ENCODE peak calls at places on chromosome 17, in four cellular contexts. One of them, this sample, is unnamed. For H3K36me3, the result is how much of the 10 kb centered on the place peaks cover.

GRCh38 chr17:60560860-60561257 is 34.8 kb upstream of the APPBP2 start:
- DNase-seq in lung: no peak
- DNase-seq in naive thymus-derived CD4-positive, alpha-beta T cell: no peak
- DNase-seq in pancreas: no peak
- DNase-seq in this sample: no peak

GRCh38 chr17:57946798-57947358 is 8.3 kb downstream of the CUEDC1 start:
- DNase-seq in naive thymus-derived CD4-positive, alpha-beta T cell: peak
- DNase-seq in pancreas: no peak
- DNase-seq in lung: peak
- DNase-seq in this sample: no peak

GRCh38 chr17:17628388-17629008 is 37.0 kb upstream of the PEMT start:
- DNase-seq in naive thymus-derived CD4-positive, alpha-beta T cell: peak
- DNase-seq in lung: no peak
- DNase-seq in pancreas: no peak
- DNase-seq in this sample: peak

GRCh38 chr17:40915721-40916256 is 21.7 kb downstream of the KRT23 start:
- DNase-seq in naive thymus-derived CD4-positive, alpha-beta T cell: no peak
- DNase-seq in lung: no peak
- DNase-seq in pancreas: no peak
- DNase-seq in this sample: no peak

GRCh38 chr17:19387921-19388521 is 1.0 kb upstream of the MFAP4 start:
- DNase-seq in lung: no peak
- DNase-seq in pancreas: no peak
- DNase-seq in naive thymus-derived CD4-positive, alpha-beta T cell: no peak
- DNase-seq in this sample: no peak

GRCh38 chr17:14873540-14873939 is 391.6 kb downstream of the PMP22 start:
- DNase-seq in pancreas: no peak
- DNase-seq in lung: no peak
- DNase-seq in naive thymus-derived CD4-positive, alpha-beta T cell: no peak
- DNase-seq in this sample: no peak

GRCh38 chr17:76872221-76872873 is 4.1 kb downstream of the MGAT5B start:
- DNase-seq in pancreas: no peak
- DNase-seq in naive thymus-derived CD4-positive, alpha-beta T cell: no peak
- DNase-seq in lung: no peak
- DNase-seq in this sample: no peak

GRCh38 chr17:71679832-71680231 is 441.0 kb upstream of the SOX9 start:
- DNase-seq in pancreas: no peak
- DNase-seq in lung: no peak
- DNase-seq in naive thymus-derived CD4-positive, alpha-beta T cell: no peak
- DNase-seq in this sample: no peak

GRCh38 chr17:65759532-65759931 is 198.1 kb upstream of the AXIN2 start:
- DNase-seq in lung: no peak
- DNase-seq in naive thymus-derived CD4-positive, alpha-beta T cell: no peak
- DNase-seq in pancreas: no peak
- DNase-seq in this sample: no peak

GRCh38 chr17:38449364-38449763 is 21.1 kb downstream of the ARHGAP23 start:
- DNase-seq in lung: no peak
- DNase-seq in pancreas: no peak
- DNase-seq in naive thymus-derived CD4-positive, alpha-beta T cell: no peak
- DNase-seq in this sample: no peak

GRCh38 chr17:18362509-18363020 is 785 bp downstream of the SHMT1 start:
- DNase-seq in lung: peak
- DNase-seq in pancreas: no peak
- DNase-seq in naive thymus-derived CD4-positive, alpha-beta T cell: no peak
- DNase-seq in this sample: no peak

GRCh38 chr17:59764292-59764741 is 56.9 kb downstream of the VMP1 start:
- DNase-seq in pancreas: no peak
- DNase-seq in lung: no peak
- DNase-seq in naive thymus-derived CD4-positive, alpha-beta T cell: no peak
- DNase-seq in this sample: no peak

GRCh38 chr17:27861979-27862378 is 31.2 kb downstream of the LYRM9 start:
- DNase-seq in pancreas: no peak
- DNase-seq in naive thymus-derived CD4-positive, alpha-beta T cell: no peak
- DNase-seq in lung: no peak
- DNase-seq in this sample: no peak

GRCh38 chr17:2347805-2348685 is 10.7 kb downstream of the SGSM2 start:
- DNase-seq in pancreas: no peak
- DNase-seq in lung: no peak
- DNase-seq in naive thymus-derived CD4-positive, alpha-beta T cell: no peak
- DNase-seq in this sample: no peak

GRCh38 chr17:5557485-5557884 is 26.8 kb downstream of the NLRP1 start:
- DNase-seq in lung: no peak
- DNase-seq in pancreas: no peak
- DNase-seq in naive thymus-derived CD4-positive, alpha-beta T cell: no peak
- DNase-seq in this sample: no peak

GRCh38 chr17:5557990-5558389 is 26.3 kb downstream of the NLRP1 start:
- DNase-seq in pancreas: no peak
- DNase-seq in naive thymus-derived CD4-positive, alpha-beta T cell: no peak
- DNase-seq in lung: no peak
- DNase-seq in this sample: no peak

GRCh38 chr17:5560361-5560988 is 23.8 kb downstream of the NLRP1 start:
- DNase-seq in pancreas: no peak
- DNase-seq in naive thymus-derived CD4-positive, alpha-beta T cell: no peak
- DNase-seq in lung: no peak
- DNase-seq in this sample: no peak

GRCh38 chr17:5561736-5562135 is 22.6 kb downstream of the NLRP1 start:
- DNase-seq in lung: no peak
- DNase-seq in pancreas: no peak
- DNase-seq in naive thymus-derived CD4-positive, alpha-beta T cell: no peak
- DNase-seq in this sample: no peak

GRCh38 chr17:5558815-5559785 is 25.2 kb downstream of the NLRP1 start:
- DNase-seq in naive thymus-derived CD4-positive, alpha-beta T cell: no peak
- DNase-seq in pancreas: no peak
- DNase-seq in lung: no peak
- DNase-seq in this sample: no peak
- H3K36me3 ChIP-seq in naive thymus-derived CD4-positive, alpha-beta T cell: under half
- H3K36me3 ChIP-seq in pancreas: under half
- H3K36me3 ChIP-seq in lung: under half
- H3K36me3 ChIP-seq in this sample: under half

GRCh38 chr17:45949755-45950320 is 49.2 kb upstream of the STH start:
- DNase-seq in naive thymus-derived CD4-positive, alpha-beta T cell: no peak
- DNase-seq in pancreas: no peak
- DNase-seq in lung: no peak
- DNase-seq in this sample: no peak

GRCh38 chr17:45948881-45949624 is 50.0 kb upstream of the STH start:
- DNase-seq in pancreas: peak
- DNase-seq in naive thymus-derived CD4-positive, alpha-beta T cell: peak
- DNase-seq in lung: peak
- DNase-seq in this sample: peak

GRCh38 chr17:45951403-45951802 is 47.6 kb upstream of the STH start:
- DNase-seq in pancreas: no peak
- DNase-seq in lung: no peak
- DNase-seq in naive thymus-derived CD4-positive, alpha-beta T cell: no peak
- DNase-seq in this sample: no peak

GRCh38 chr17:45951941-45952340 is 47.1 kb upstream of the STH start:
- DNase-seq in pancreas: no peak
- DNase-seq in lung: no peak
- DNase-seq in naive thymus-derived CD4-positive, alpha-beta T cell: no peak
- DNase-seq in this sample: no peak

DNA sequence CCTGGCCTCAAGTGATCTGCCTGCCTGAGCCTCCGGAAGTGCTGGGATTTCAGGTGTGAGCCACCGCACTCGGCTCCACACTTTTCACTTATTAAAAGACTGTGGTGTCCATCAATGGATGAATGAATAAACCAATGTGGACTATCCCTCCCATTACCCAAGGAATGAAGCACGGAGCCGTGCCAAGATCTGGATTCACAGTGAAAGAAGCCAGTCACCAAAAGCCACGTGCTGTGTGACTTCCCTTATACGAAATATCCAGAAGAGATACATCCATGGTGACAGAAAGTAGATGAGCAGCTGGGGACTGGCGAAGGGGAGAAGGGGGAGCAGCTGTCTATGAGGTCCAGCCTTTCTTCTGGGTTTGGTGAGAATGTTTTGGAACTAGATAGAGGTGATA is 48.2 kb upstream of the STH start:
- DNase-seq in naive thymus-derived CD4-positive, alpha-beta T cell: no peak
- DNase-seq in pancreas: no peak
- DNase-seq in lung: no peak
- DNase-seq in this sample: no peak
- H3K36me3 ChIP-seq in naive thymus-derived CD4-positive, alpha-beta T cell: under half
- H3K36me3 ChIP-seq in pancreas: under half
- H3K36me3 ChIP-seq in lung: under half
- H3K36me3 ChIP-seq in this sample: under half

GRCh38 chr17:79783891-79784290 is 5.9 kb downstream of the CBX2 start:
- DNase-seq in naive thymus-derived CD4-positive, alpha-beta T cell: no peak
- DNase-seq in lung: no peak
- DNase-seq in pancreas: peak
- DNase-seq in this sample: no peak
- H3K36me3 ChIP-seq in naive thymus-derived CD4-positive, alpha-beta T cell: under half
- H3K36me3 ChIP-seq in lung: under half
- H3K36me3 ChIP-seq in pancreas: under half
- H3K36me3 ChIP-seq in this sample: under half

GRCh38 chr17:49741009-49741691 is 22.8 kb downstream of the FAM117A start:
- DNase-seq in lung: no peak
- DNase-seq in pancreas: no peak
- DNase-seq in naive thymus-derived CD4-positive, alpha-beta T cell: no peak
- DNase-seq in this sample: no peak
- H3K36me3 ChIP-seq in lung: under half
- H3K36me3 ChIP-seq in pancreas: under half
- H3K36me3 ChIP-seq in naive thymus-derived CD4-positive, alpha-beta T cell: under half
- H3K36me3 ChIP-seq in this sample: under half

GRCh38 chr17:36494674-36495073 is 8.2 kb downstream of the ZNHIT3 start:
- DNase-seq in lung: no peak
- DNase-seq in naive thymus-derived CD4-positive, alpha-beta T cell: no peak
- DNase-seq in pancreas: no peak
- DNase-seq in this sample: no peak
- H3K36me3 ChIP-seq in lung: under half
- H3K36me3 ChIP-seq in naive thymus-derived CD4-positive, alpha-beta T cell: under half
- H3K36me3 ChIP-seq in pancreas: under half
- H3K36me3 ChIP-seq in this sample: half or more

DNA sequence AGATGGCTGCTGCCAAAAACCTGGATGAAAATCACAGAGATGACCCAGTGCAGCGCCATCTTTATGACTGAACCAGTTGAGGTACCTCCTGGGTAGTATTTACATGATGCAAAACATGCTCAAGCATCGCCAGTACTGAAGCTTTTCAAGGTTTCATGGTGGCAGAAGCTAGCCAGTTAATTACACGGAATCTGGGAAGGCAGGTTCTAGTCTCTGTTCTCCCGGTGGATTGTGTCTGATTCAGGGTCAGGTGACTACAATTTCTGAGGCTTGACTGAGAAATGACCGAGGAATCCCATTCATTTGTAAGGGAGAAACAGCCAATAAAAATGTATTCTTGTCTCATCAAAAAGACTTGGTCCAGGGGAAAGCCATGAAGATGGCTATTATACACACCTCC is 209.1 kb downstream of the SLC39A11 start:
- DNase-seq in pancreas: no peak
- DNase-seq in lung: no peak
- DNase-seq in naive thymus-derived CD4-positive, alpha-beta T cell: no peak
- DNase-seq in this sample: no peak
- H3K36me3 ChIP-seq in pancreas: under half
- H3K36me3 ChIP-seq in lung: under half
- H3K36me3 ChIP-seq in naive thymus-derived CD4-positive, alpha-beta T cell: under half
- H3K36me3 ChIP-seq in this sample: under half

GRCh38 chr17:47813077-47813476 is 8.5 kb downstream of the OSBPL7 start:
- DNase-seq in lung: no peak
- DNase-seq in pancreas: no peak
- DNase-seq in naive thymus-derived CD4-positive, alpha-beta T cell: no peak
- DNase-seq in this sample: no peak
- H3K36me3 ChIP-seq in lung: half or more
- H3K36me3 ChIP-seq in pancreas: under half
- H3K36me3 ChIP-seq in naive thymus-derived CD4-positive, alpha-beta T cell: under half
- H3K36me3 ChIP-seq in this sample: under half

DNA sequence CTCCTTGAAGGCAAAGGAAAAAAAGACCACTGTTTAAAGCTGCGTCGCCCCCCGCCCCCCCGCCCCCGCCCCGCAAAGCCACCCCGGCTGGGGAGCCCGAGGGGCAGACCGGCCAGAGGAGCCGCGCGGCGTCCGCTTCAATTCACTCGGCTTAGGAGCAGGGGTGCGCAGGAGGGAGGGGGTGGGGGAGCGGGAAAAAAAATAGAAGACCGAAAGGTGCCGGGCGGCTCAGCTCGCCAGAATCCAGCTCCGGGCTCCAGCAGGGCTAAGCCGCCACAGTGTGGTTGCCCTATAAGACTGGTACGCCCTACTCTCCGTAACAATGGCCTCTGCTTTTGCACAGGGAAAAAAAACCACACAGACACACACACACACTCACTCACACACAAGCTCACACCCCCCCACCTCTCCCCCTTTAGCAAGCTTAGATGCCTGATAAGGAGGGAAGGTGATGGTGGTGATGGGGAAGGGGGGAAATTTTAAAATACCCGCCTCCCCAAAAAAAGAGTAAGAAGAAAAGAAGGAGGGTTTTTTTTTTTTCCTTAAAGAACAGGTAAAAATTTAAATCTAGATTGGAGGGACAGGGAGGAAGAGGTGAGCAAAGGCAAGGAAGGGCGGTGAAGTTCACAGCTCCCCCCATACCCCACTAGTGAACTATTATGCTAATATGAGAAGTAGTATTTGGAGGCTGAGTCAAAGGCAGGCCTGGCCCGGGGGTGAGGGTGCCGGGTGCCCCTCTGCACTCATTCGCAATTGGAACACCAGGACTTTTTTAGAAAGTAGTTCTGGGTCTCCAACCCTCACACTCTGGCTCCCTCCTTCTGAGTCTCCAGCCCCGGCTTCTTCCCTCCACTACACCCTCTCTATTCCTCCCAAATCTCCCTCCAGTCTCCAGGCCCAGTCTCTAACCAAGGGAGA is 11.0 kb upstream of the HOXB2 start:
- DNase-seq in naive thymus-derived CD4-positive, alpha-beta T cell: no peak
- DNase-seq in lung: no peak
- DNase-seq in pancreas: no peak
- DNase-seq in this sample: no peak
- H3K36me3 ChIP-seq in naive thymus-derived CD4-positive, alpha-beta T cell: under half
- H3K36me3 ChIP-seq in lung: under half
- H3K36me3 ChIP-seq in pancreas: under half
- H3K36me3 ChIP-seq in this sample: under half

GRCh38 chr17:63635787-63636186 is 13.6 kb downstream of the MAP3K3 start:
- DNase-seq in naive thymus-derived CD4-positive, alpha-beta T cell: no peak
- DNase-seq in lung: no peak
- DNase-seq in pancreas: no peak
- DNase-seq in this sample: no peak
- H3K36me3 ChIP-seq in naive thymus-derived CD4-positive, alpha-beta T cell: under half
- H3K36me3 ChIP-seq in lung: under half
- H3K36me3 ChIP-seq in pancreas: under half
- H3K36me3 ChIP-seq in this sample: under half